ENCODE peak calls at places on chromosomes 12 and 14, in eight cellular contexts. B is stomach, U is A549, R is ovary, I is body of pancreas, Z is breast epithelium, Y is heart left ventricle, X is suprapubic skin. K is an unnamed sample. For H3K4me1, the result is how much of the 10 kb centered on the place peaks cover.

GRCh38 chr14:59146941-59147470 is 41.5 kb upstream of the DAAM1 start:
- DNase-seq in B (no peak), U (no peak), R (no peak), I (no peak), Z (no peak), Y (no peak), X (no peak), K (no peak)

GRCh38 chr14:68548194-68549056 is 244.4 kb downstream of the ZFP36L1 start:
- DNase-seq in B (peak), U (peak), R (peak), I (peak), Z (peak), Y (peak), X (peak), K (peak)

GRCh38 chr14:103503296-103503695 is 19.3 kb downstream of the CKB start:
- DNase-seq in B (no peak), U (no peak), R (no peak), I (no peak), Z (no peak), Y (no peak), X (peak), K (no peak)

GRCh38 chr12:8603858-8604257 is 8.8 kb downstream of the AICDA start:
- DNase-seq in B (no peak), U (peak), R (no peak), I (no peak), Z (no peak), Y (no peak), X (no peak), K (no peak)

GRCh38 chr14:31441273-31442110 is 15.8 kb downstream of the DTD2 start:
- DNase-seq in B (no peak), U (peak), R (no peak), I (no peak), Z (no peak), Y (no peak), X (no peak), K (no peak)

GRCh38 chr14:100664841-100665425 is 61.8 kb upstream of the DLK1 start:
- DNase-seq in B (no peak), U (no peak), R (peak), I (peak), Z (no peak), Y (no peak), X (no peak), K (peak)

GRCh38 chr12:20142295-20142694 is 226.0 kb upstream of the PDE3A start:
- DNase-seq in B (no peak), U (no peak), R (no peak), I (no peak), Z (no peak), Y (no peak), X (no peak), K (no peak)

GRCh38 chr12:108696111-108696995 is 35.0 kb downstream of the CORO1C start:
- DNase-seq in B (no peak), U (no peak), R (no peak), I (no peak), Z (no peak), Y (no peak), X (no peak), K (no peak)

GRCh38 chr14:75418779-75419768 is 8.7 kb upstream of the JDP2 start:
- DNase-seq in B (peak), U (peak), R (no peak), I (peak), Z (no peak), Y (no peak), X (no peak), K (no peak)

GRCh38 chr12:123085730-123086487 is 65.0 kb downstream of the PITPNM2 start:
- DNase-seq in B (peak), U (peak), R (no peak), I (peak), Z (peak), Y (peak), X (no peak), K (peak)

GRCh38 chr12:11839093-11839641 is 189.7 kb downstream of the ETV6 start:
- DNase-seq in B (no peak), U (no peak), R (no peak), I (peak), Z (no peak), Y (peak), X (no peak), K (no peak)

GRCh38 chr14:98240396-98240795 is 1031.6 kb downstream of the BCL11B start:
- DNase-seq in B (no peak), U (no peak), R (no peak), I (no peak), Z (no peak), Y (no peak), X (no peak), K (no peak)

GRCh38 chr14:98244966-98245569 is 1026.9 kb downstream of the BCL11B start:
- DNase-seq in B (no peak), U (no peak), R (no peak), I (no peak), Z (no peak), Y (no peak), X (no peak), K (no peak)

GRCh38 chr14:98244162-98244948 is 1027.6 kb downstream of the BCL11B start:
- DNase-seq in B (no peak), U (no peak), R (no peak), I (no peak), Z (no peak), Y (no peak), X (no peak), K (no peak)

GRCh38 chr14:98243332-98243731 is 1028.7 kb downstream of the BCL11B start:
- DNase-seq in B (no peak), U (no peak), R (no peak), I (no peak), Z (no peak), Y (no peak), X (no peak), K (no peak)

DNA sequence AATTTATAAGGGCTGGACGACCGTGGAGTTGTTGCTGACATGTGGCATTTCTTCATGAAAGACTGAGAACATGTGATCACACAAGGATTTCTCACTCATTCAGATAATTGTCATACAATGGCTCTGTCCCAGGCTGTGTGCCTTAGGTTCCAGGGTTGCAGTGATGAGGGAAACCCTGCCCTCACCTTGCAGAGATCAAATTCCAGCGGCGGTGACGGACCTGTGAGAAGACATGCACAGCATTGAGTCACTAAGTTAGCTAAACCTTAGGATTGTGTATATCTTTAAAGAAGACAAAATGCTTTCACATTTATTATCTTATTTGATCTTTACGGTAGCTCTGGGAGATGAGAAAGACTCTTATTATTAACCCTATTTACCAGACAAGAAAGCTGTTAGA is 1029.1 kb downstream of the BCL11B start:
- DNase-seq in B (no peak), U (no peak), R (no peak), I (no peak), Z (no peak), Y (no peak), X (no peak), K (no peak)
- TF ChIP-seq POLR2A in B (no peak), U (no peak), R (no peak), I (no peak), Z (no peak), Y (no peak), X (no peak), K (no peak)

DNA sequence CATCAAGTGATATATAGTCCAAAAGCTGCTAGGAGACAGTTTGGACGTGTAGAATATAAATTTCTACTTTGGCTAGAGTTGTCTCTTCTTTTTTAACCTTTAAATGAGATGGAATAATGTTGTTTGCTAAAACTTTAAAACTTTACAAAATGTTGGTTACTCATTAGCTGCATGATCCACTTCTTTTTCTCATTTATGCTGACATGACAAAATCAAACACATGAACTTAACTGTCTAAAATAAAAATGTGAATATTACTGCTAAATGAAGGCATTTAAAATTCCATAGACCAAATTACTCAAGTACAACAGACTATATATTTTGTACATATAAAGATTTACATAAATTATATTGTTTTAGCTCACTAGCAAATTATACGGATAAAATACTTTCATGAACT is 135.9 kb upstream of the ABCD2 start:
- DNase-seq in B (no peak), U (no peak), R (no peak), I (no peak), Z (no peak), Y (no peak), X (no peak), K (no peak)
- H3K4me1 ChIP-seq in B (under half), U (under half), R (under half), I (under half), Z (under half), Y (under half), X (under half), K (under half)

GRCh38 chr12:57127710-57128518 is at the start of gene LRP1:
- DNase-seq in B (peak), U (peak), R (peak), I (peak), Z (peak), Y (peak), X (no peak), K (peak)
- TF ChIP-seq POLR2A in B (no peak), U (peak), R (peak), I (peak), Z (peak), Y (no peak), X (no peak), K (no peak)

GRCh38 chr12:22447223-22447622 is 97.1 kb downstream of the C2CD5 start:
- DNase-seq in B (no peak), U (no peak), R (no peak), I (no peak), Z (no peak), Y (no peak), X (no peak), K (no peak)
- H3K4me1 ChIP-seq in B (under half), U (under half), R (under half), I (under half), Z (under half), Y (under half), X (under half), K (under half)

GRCh38 chr14:50085570-50086315 is 30.6 kb downstream of the VCPKMT start:
- DNase-seq in B (no peak), U (no peak), R (no peak), I (no peak), Z (no peak), Y (no peak), X (no peak), K (peak)
- TF ChIP-seq POLR2A in B (no peak), U (no peak), R (no peak), I (no peak), Z (no peak), Y (no peak), X (no peak), K (no peak)

GRCh38 chr12:103966736-103967135 is 1.1 kb downstream of the TDG start:
- DNase-seq in B (no peak), U (no peak), R (no peak), I (no peak), Z (no peak), Y (no peak), X (no peak), K (no peak)
- H3K4me1 ChIP-seq in B (half or more), U (under half), R (under half), I (half or more), Z (under half), Y (half or more), X (under half), K (half or more)

DNA sequence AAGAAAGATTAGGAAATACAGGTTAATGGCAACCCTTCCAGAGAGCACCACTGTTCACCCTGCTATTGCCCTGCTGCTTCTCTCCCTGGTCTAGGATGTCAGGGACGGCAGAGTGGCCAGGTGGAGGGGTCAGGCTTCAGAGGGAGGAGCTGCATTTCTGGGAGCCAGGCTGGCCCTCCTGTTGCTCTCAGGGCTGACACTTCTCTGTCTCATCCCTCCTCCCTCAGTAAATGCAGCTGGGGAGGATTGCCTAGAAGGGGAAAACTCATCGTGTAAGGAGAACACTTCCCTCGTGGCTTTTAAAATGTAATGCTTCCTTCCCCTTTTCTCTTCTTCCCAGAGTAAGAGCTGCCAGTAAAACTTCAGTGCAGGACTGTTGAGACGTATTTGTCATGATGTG is 20.8 kb downstream of the SUSD6 start:
- DNase-seq in B (no peak), U (no peak), R (no peak), I (peak), Z (no peak), Y (no peak), X (no peak), K (peak)
- TF ChIP-seq POLR2A in B (no peak), U (no peak), R (no peak), I (no peak), Z (no peak), Y (no peak), X (no peak), K (no peak)